ENCODE peak calls at places on chromosome 17, in six cellular contexts. One of them, this sample, is unnamed.

GRCh38 chr17:29789186-29790170 is 140.6 kb downstream of the SSH2 start:
- DNase-seq in heart left ventricle: no peak
- DNase-seq in epithelial cell of esophagus: peak
- DNase-seq in SJCRH30: no peak
- DNase-seq in fibroblast of lung: peak
- DNase-seq in thoracic aorta: no peak
- DNase-seq in this sample: no peak

GRCh38 chr17:13702266-13702665 is 100.5 kb upstream of the HS3ST3A1 start:
- DNase-seq in thoracic aorta: no peak
- DNase-seq in SJCRH30: no peak
- DNase-seq in heart left ventricle: no peak
- DNase-seq in fibroblast of lung: peak
- DNase-seq in epithelial cell of esophagus: no peak
- DNase-seq in this sample: no peak

GRCh38 chr17:81735181-81736102 is 23.4 kb downstream of the SLC25A10 start:
- DNase-seq in thoracic aorta: no peak
- DNase-seq in epithelial cell of esophagus: peak
- DNase-seq in heart left ventricle: no peak
- DNase-seq in fibroblast of lung: peak
- DNase-seq in SJCRH30: peak
- DNase-seq in this sample: no peak

GRCh38 chr17:27532269-27533067 is 76.2 kb downstream of the KSR1 start:
- DNase-seq in fibroblast of lung: no peak
- DNase-seq in thoracic aorta: no peak
- DNase-seq in SJCRH30: peak
- DNase-seq in epithelial cell of esophagus: peak
- DNase-seq in heart left ventricle: no peak
- DNase-seq in this sample: peak

GRCh38 chr17:12554251-12554650 is 111.4 kb upstream of the MYOCD start:
- DNase-seq in SJCRH30: no peak
- DNase-seq in thoracic aorta: no peak
- DNase-seq in epithelial cell of esophagus: no peak
- DNase-seq in heart left ventricle: no peak
- DNase-seq in fibroblast of lung: no peak
- DNase-seq in this sample: no peak

GRCh38 chr17:44733753-44734152 is 25.0 kb upstream of the ADAM11 start:
- DNase-seq in SJCRH30: peak
- DNase-seq in heart left ventricle: no peak
- DNase-seq in thoracic aorta: no peak
- DNase-seq in fibroblast of lung: no peak
- DNase-seq in epithelial cell of esophagus: peak
- DNase-seq in this sample: no peak

GRCh38 chr17:42411321-42411820 is 11.7 kb downstream of the CAVIN1 start:
- DNase-seq in heart left ventricle: no peak
- DNase-seq in epithelial cell of esophagus: no peak
- DNase-seq in fibroblast of lung: no peak
- DNase-seq in thoracic aorta: no peak
- DNase-seq in SJCRH30: no peak
- DNase-seq in this sample: no peak

GRCh38 chr17:14901376-14901775 is 363.8 kb downstream of the PMP22 start:
- DNase-seq in thoracic aorta: no peak
- DNase-seq in fibroblast of lung: no peak
- DNase-seq in heart left ventricle: no peak
- DNase-seq in SJCRH30: no peak
- DNase-seq in epithelial cell of esophagus: no peak
- DNase-seq in this sample: no peak

GRCh38 chr17:51997723-51998122 is 160.8 kb downstream of the CA10 start:
- DNase-seq in thoracic aorta: no peak
- DNase-seq in epithelial cell of esophagus: no peak
- DNase-seq in SJCRH30: no peak
- DNase-seq in fibroblast of lung: no peak
- DNase-seq in heart left ventricle: no peak
- DNase-seq in this sample: no peak

GRCh38 chr17:13346592-13346991 is 255.1 kb downstream of the HS3ST3A1 start:
- DNase-seq in SJCRH30: no peak
- DNase-seq in heart left ventricle: no peak
- DNase-seq in thoracic aorta: no peak
- DNase-seq in epithelial cell of esophagus: no peak
- DNase-seq in fibroblast of lung: peak
- DNase-seq in this sample: no peak

GRCh38 chr17:50052822-50053653 is 2.9 kb upstream of the ITGA3 start:
- DNase-seq in fibroblast of lung: peak
- DNase-seq in epithelial cell of esophagus: no peak
- DNase-seq in thoracic aorta: no peak
- DNase-seq in heart left ventricle: peak
- DNase-seq in SJCRH30: peak
- DNase-seq in this sample: no peak

GRCh38 chr17:80840011-80840410 is 151.6 kb upstream of the CHMP6 start:
- DNase-seq in SJCRH30: no peak
- DNase-seq in thoracic aorta: no peak
- DNase-seq in fibroblast of lung: no peak
- DNase-seq in heart left ventricle: no peak
- DNase-seq in epithelial cell of esophagus: no peak
- DNase-seq in this sample: no peak

GRCh38 chr17:50935201-50936124 is 69.3 kb upstream of the TOB1 start:
- DNase-seq in fibroblast of lung: no peak
- DNase-seq in SJCRH30: no peak
- DNase-seq in thoracic aorta: peak
- DNase-seq in epithelial cell of esophagus: peak
- DNase-seq in heart left ventricle: peak
- DNase-seq in this sample: no peak

GRCh38 chr17:81112461-81112860 is 52.8 kb upstream of the PVALEF start:
- DNase-seq in SJCRH30: peak
- DNase-seq in fibroblast of lung: no peak
- DNase-seq in thoracic aorta: no peak
- DNase-seq in heart left ventricle: no peak
- DNase-seq in epithelial cell of esophagus: no peak
- DNase-seq in this sample: no peak

GRCh38 chr17:19752216-19753048 is 4.3 kb upstream of the ALDH3A1 start:
- DNase-seq in epithelial cell of esophagus: peak
- DNase-seq in SJCRH30: no peak
- DNase-seq in fibroblast of lung: no peak
- DNase-seq in heart left ventricle: no peak
- DNase-seq in thoracic aorta: no peak
- DNase-seq in this sample: no peak

GRCh38 chr17:1736348-1737281 is 6.1 kb upstream of the SERPINF2 start:
- DNase-seq in thoracic aorta: no peak
- DNase-seq in epithelial cell of esophagus: peak
- DNase-seq in fibroblast of lung: peak
- DNase-seq in heart left ventricle: peak
- DNase-seq in SJCRH30: peak
- DNase-seq in this sample: no peak

GRCh38 chr17:42346473-42346872 is 41.8 kb downstream of the STAT3 start:
- DNase-seq in epithelial cell of esophagus: no peak
- DNase-seq in fibroblast of lung: no peak
- DNase-seq in heart left ventricle: no peak
- DNase-seq in SJCRH30: no peak
- DNase-seq in thoracic aorta: no peak
- DNase-seq in this sample: no peak

GRCh38 chr17:72710834-72711233 is 381.7 kb downstream of the SLC39A11 start:
- DNase-seq in epithelial cell of esophagus: peak
- DNase-seq in thoracic aorta: no peak
- DNase-seq in SJCRH30: no peak
- DNase-seq in heart left ventricle: no peak
- DNase-seq in fibroblast of lung: no peak
- DNase-seq in this sample: no peak

GRCh38 chr17:28849281-28849680 is 5.5 kb upstream of the ERAL1 start:
- DNase-seq in thoracic aorta: no peak
- DNase-seq in heart left ventricle: no peak
- DNase-seq in SJCRH30: peak
- DNase-seq in epithelial cell of esophagus: peak
- DNase-seq in fibroblast of lung: no peak
- DNase-seq in this sample: no peak

GRCh38 chr17:3691539-3692166 is 4.3 kb downstream of the P2RX5 start:
- DNase-seq in SJCRH30: no peak
- DNase-seq in fibroblast of lung: no peak
- DNase-seq in epithelial cell of esophagus: no peak
- DNase-seq in heart left ventricle: no peak
- DNase-seq in thoracic aorta: no peak
- DNase-seq in this sample: no peak

GRCh38 chr17:47218896-47219430 is 9.8 kb downstream of the MYL4 start:
- DNase-seq in fibroblast of lung: no peak
- DNase-seq in thoracic aorta: no peak
- DNase-seq in heart left ventricle: no peak
- DNase-seq in SJCRH30: peak
- DNase-seq in epithelial cell of esophagus: no peak
- DNase-seq in this sample: peak

GRCh38 chr17:50627782-50628601 is 6.7 kb upstream of the ABCC3 start:
- DNase-seq in SJCRH30: peak
- DNase-seq in epithelial cell of esophagus: no peak
- DNase-seq in thoracic aorta: no peak
- DNase-seq in fibroblast of lung: no peak
- DNase-seq in heart left ventricle: no peak
- DNase-seq in this sample: no peak

GRCh38 chr17:65355246-65355645 is 206.2 kb downstream of the AXIN2 start:
- DNase-seq in epithelial cell of esophagus: no peak
- DNase-seq in fibroblast of lung: peak
- DNase-seq in thoracic aorta: no peak
- DNase-seq in SJCRH30: no peak
- DNase-seq in heart left ventricle: no peak
- DNase-seq in this sample: no peak

GRCh38 chr17:74011963-74012362 is 191.5 kb upstream of the RPL38 start:
- DNase-seq in thoracic aorta: no peak
- DNase-seq in heart left ventricle: no peak
- DNase-seq in fibroblast of lung: no peak
- DNase-seq in SJCRH30: peak
- DNase-seq in epithelial cell of esophagus: no peak
- DNase-seq in this sample: no peak

GRCh38 chr17:81741049-81741593 is 29.0 kb downstream of the SLC25A10 start:
- DNase-seq in epithelial cell of esophagus: no peak
- DNase-seq in SJCRH30: peak
- DNase-seq in heart left ventricle: no peak
- DNase-seq in fibroblast of lung: no peak
- DNase-seq in thoracic aorta: no peak
- DNase-seq in this sample: no peak

DNA sequence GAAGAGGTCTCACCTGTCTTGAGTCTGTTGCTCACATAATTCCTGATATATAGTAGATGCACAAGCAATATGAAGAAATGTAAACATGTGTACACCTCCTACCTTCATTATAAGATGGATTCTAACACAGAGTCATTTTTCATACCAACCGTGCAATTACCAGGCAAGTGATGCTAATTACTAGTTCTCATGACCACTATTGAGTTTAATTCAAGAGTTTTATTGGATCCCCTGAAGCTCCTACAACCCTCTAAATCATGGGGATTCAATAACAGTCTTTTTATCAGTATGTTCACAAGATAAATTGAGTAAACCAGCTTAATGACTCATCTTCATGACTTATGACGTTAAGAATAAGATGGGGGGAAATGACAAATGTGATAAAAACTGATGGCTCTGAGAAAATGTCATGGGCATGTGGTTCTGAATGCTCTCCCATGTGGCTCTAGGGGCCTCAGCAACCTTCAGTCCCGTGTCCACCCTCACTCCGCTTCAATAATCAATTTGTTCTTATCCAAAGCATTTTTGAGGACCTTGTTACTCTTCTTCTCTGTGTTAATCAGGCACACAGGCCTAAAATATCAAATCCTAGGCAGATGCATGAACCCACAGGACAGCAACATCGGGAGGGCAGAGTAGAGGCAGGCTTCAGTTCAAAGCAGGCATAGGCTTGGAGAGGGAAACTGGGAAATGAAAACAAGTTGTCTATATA is 42.8 kb downstream of the PRAC1 start:
- DNase-seq in fibroblast of lung: no peak
- DNase-seq in heart left ventricle: no peak
- DNase-seq in SJCRH30: no peak
- DNase-seq in epithelial cell of esophagus: no peak
- DNase-seq in thoracic aorta: no peak
- DNase-seq in this sample: no peak
- H3K4me3 ChIP-seq in fibroblast of lung: no peak
- H3K4me3 ChIP-seq in heart left ventricle: no peak
- H3K4me3 ChIP-seq in SJCRH30: no peak
- H3K4me3 ChIP-seq in epithelial cell of esophagus: no peak
- H3K4me3 ChIP-seq in thoracic aorta: no peak
- H3K4me3 ChIP-seq in this sample: no peak

DNA sequence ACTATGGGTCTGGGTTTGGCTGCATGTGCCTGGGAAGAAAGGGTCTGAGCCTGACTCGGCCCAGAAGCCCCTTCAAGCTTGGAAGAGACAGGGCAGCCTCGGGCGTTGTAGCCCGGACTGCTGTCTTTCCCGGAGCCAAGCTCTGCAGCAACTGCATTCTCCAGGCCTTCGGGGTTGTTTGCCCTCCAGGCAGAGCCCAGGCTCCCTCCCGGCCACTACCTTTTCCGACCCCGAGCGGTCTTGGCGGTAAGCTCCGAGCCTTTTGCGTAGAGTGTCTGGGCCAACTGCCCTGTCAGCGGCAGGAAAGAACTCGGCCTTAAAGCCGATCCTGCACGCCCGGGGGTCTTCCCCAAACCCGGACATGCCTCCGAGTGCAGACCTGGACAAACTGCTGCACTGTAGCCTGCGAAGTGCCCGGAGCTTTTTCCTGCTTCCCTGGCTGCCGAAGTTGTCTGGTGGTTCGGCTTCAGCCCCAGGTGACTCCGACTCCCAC is 1.3 kb downstream of the LHX1 start:
- DNase-seq in heart left ventricle: no peak
- DNase-seq in fibroblast of lung: no peak
- DNase-seq in epithelial cell of esophagus: no peak
- DNase-seq in SJCRH30: no peak
- DNase-seq in thoracic aorta: no peak
- DNase-seq in this sample: peak
- H3K4me3 ChIP-seq in heart left ventricle: no peak
- H3K4me3 ChIP-seq in fibroblast of lung: no peak
- H3K4me3 ChIP-seq in epithelial cell of esophagus: no peak
- H3K4me3 ChIP-seq in SJCRH30: no peak
- H3K4me3 ChIP-seq in thoracic aorta: no peak
- H3K4me3 ChIP-seq in this sample: no peak

DNA sequence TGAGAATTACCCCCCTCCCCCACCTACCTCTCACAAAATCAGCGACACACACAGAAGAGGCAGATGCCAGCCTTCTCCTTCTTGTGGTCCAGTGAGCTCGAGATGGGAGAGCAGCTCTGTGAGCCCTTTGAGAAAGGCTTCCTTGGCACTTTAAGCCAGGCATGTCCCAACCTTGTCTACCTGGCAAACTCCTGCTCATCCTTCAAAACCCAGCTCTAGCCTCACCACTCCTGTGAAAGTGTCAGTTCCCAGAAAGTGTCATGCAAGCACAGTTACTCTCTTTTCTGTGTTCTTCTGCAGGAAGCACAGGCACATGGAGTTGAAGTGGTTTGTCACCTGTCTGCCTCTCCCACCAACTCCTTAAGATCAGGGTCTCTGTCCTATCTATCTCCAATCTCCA is 1.6 kb downstream of the TMEM98 start:
- DNase-seq in heart left ventricle: no peak
- DNase-seq in fibroblast of lung: no peak
- DNase-seq in epithelial cell of esophagus: no peak
- DNase-seq in thoracic aorta: no peak
- DNase-seq in SJCRH30: no peak
- DNase-seq in this sample: no peak
- H3K4me3 ChIP-seq in heart left ventricle: no peak
- H3K4me3 ChIP-seq in fibroblast of lung: no peak
- H3K4me3 ChIP-seq in epithelial cell of esophagus: no peak
- H3K4me3 ChIP-seq in thoracic aorta: peak
- H3K4me3 ChIP-seq in SJCRH30: no peak
- H3K4me3 ChIP-seq in this sample: no peak

DNA sequence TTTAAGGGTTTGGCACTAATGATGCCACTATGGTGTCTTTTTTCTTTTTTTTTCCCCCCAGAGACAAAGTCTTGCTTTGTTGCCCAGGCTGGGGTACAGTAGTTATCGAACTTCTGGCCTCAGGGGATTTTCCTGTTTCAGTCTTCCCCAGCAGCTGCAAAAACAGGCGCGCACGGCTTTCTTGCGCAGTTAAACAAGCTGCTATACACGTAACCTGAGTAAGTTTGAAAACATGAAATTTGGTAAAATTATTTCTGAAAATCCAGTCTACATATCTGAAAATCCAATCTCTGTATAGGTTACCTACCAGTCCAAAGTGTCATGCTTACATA is 11.8 kb downstream of the TEX14 start:
- DNase-seq in fibroblast of lung: no peak
- DNase-seq in heart left ventricle: no peak
- DNase-seq in SJCRH30: peak
- DNase-seq in thoracic aorta: no peak
- DNase-seq in epithelial cell of esophagus: no peak
- DNase-seq in this sample: no peak
- H3K4me3 ChIP-seq in fibroblast of lung: no peak
- H3K4me3 ChIP-seq in heart left ventricle: no peak
- H3K4me3 ChIP-seq in SJCRH30: peak
- H3K4me3 ChIP-seq in thoracic aorta: no peak
- H3K4me3 ChIP-seq in epithelial cell of esophagus: no peak
- H3K4me3 ChIP-seq in this sample: no peak